ENCODE peak calls at places on chromosomes 2 and 18, in nine cellular contexts. One of them, this sample, is unnamed.

GRCh38 chr2:10283106-10284062 is 19.3 kb upstream of the HPCAL1 start:
- DNase-seq in choroid plexus epithelial cell: peak; percentile 51
- DNase-seq in transverse colon: no peak
- DNase-seq in psoas muscle: peak; percentile 60
- DNase-seq in H9: no peak
- DNase-seq in pancreas: peak; percentile 67
- DNase-seq in fibroblast of pulmonary artery: peak; percentile 48
- DNase-seq in GM13976: no peak
- DNase-seq in mesothelial cell of epicardium: no peak
- DNase-seq in this sample: no peak

GRCh38 chr18:45386256-45386655 is 229.0 kb upstream of the SLC14A2 start:
- DNase-seq in choroid plexus epithelial cell: peak; percentile 36
- DNase-seq in transverse colon: peak; percentile 24
- DNase-seq in psoas muscle: no peak
- DNase-seq in H9: peak; percentile 71
- DNase-seq in pancreas: no peak
- DNase-seq in fibroblast of pulmonary artery: peak; percentile 24
- DNase-seq in GM13976: peak; percentile 14
- DNase-seq in mesothelial cell of epicardium: peak; percentile 54
- DNase-seq in this sample: no peak

GRCh38 chr2:1162768-1163584 is 212.3 kb downstream of the SNTG2 start:
- DNase-seq in choroid plexus epithelial cell: peak; percentile 42
- DNase-seq in transverse colon: no peak
- DNase-seq in psoas muscle: no peak
- DNase-seq in H9: no peak
- DNase-seq in pancreas: no peak
- DNase-seq in fibroblast of pulmonary artery: no peak
- DNase-seq in GM13976: no peak
- DNase-seq in mesothelial cell of epicardium: no peak
- DNase-seq in this sample: no peak

GRCh38 chr2:219720956-219721355 is 93.5 kb downstream of the SLC4A3 start:
- DNase-seq in choroid plexus epithelial cell: no peak
- DNase-seq in transverse colon: no peak
- DNase-seq in psoas muscle: no peak
- DNase-seq in H9: no peak
- DNase-seq in pancreas: no peak
- DNase-seq in fibroblast of pulmonary artery: no peak
- DNase-seq in GM13976: no peak
- DNase-seq in mesothelial cell of epicardium: no peak
- DNase-seq in this sample: no peak

GRCh38 chr2:239114119-239114581 is 266.3 kb downstream of the TWIST2 start:
- DNase-seq in choroid plexus epithelial cell: peak; percentile 48
- DNase-seq in transverse colon: no peak
- DNase-seq in psoas muscle: no peak
- DNase-seq in H9: no peak
- DNase-seq in pancreas: peak; percentile 61
- DNase-seq in fibroblast of pulmonary artery: peak; percentile 44
- DNase-seq in GM13976: no peak
- DNase-seq in mesothelial cell of epicardium: no peak
- DNase-seq in this sample: no peak

GRCh38 chr18:54479365-54479764 is 111.7 kb upstream of the DYNAP start:
- DNase-seq in choroid plexus epithelial cell: no peak
- DNase-seq in transverse colon: no peak
- DNase-seq in psoas muscle: no peak
- DNase-seq in H9: no peak
- DNase-seq in pancreas: no peak
- DNase-seq in fibroblast of pulmonary artery: no peak
- DNase-seq in GM13976: no peak
- DNase-seq in mesothelial cell of epicardium: no peak
- DNase-seq in this sample: no peak

GRCh38 chr18:23992119-23992940 is 22.2 kb upstream of the TTC39C start:
- DNase-seq in choroid plexus epithelial cell: no peak
- DNase-seq in transverse colon: no peak
- DNase-seq in psoas muscle: no peak
- DNase-seq in H9: no peak
- DNase-seq in pancreas: no peak
- DNase-seq in fibroblast of pulmonary artery: no peak
- DNase-seq in GM13976: no peak
- DNase-seq in mesothelial cell of epicardium: no peak
- DNase-seq in this sample: peak; percentile 77

GRCh38 chr2:95721726-95722125 is 129.9 kb downstream of the TRIM43 start:
- DNase-seq in choroid plexus epithelial cell: no peak
- DNase-seq in transverse colon: no peak
- DNase-seq in psoas muscle: no peak
- DNase-seq in H9: no peak
- DNase-seq in pancreas: no peak
- DNase-seq in fibroblast of pulmonary artery: no peak
- DNase-seq in GM13976: no peak
- DNase-seq in mesothelial cell of epicardium: no peak
- DNase-seq in this sample: no peak

GRCh38 chr2:30680121-30680520 is 127.1 kb downstream of the CAPN13 start:
- DNase-seq in choroid plexus epithelial cell: no peak
- DNase-seq in transverse colon: no peak
- DNase-seq in psoas muscle: no peak
- DNase-seq in H9: no peak
- DNase-seq in pancreas: no peak
- DNase-seq in fibroblast of pulmonary artery: no peak
- DNase-seq in GM13976: no peak
- DNase-seq in mesothelial cell of epicardium: peak; percentile 5
- DNase-seq in this sample: no peak

GRCh38 chr2:138433995-138434991 is 67.3 kb upstream of the SPOPL start:
- DNase-seq in choroid plexus epithelial cell: peak; percentile 16
- DNase-seq in transverse colon: no peak
- DNase-seq in psoas muscle: no peak
- DNase-seq in H9: no peak
- DNase-seq in pancreas: no peak
- DNase-seq in fibroblast of pulmonary artery: peak; percentile 13
- DNase-seq in GM13976: no peak
- DNase-seq in mesothelial cell of epicardium: no peak
- DNase-seq in this sample: no peak

GRCh38 chr18:30086351-30086750 is 956.2 kb downstream of the DSC3 start:
- DNase-seq in choroid plexus epithelial cell: no peak
- DNase-seq in transverse colon: no peak
- DNase-seq in psoas muscle: no peak
- DNase-seq in H9: no peak
- DNase-seq in pancreas: no peak
- DNase-seq in fibroblast of pulmonary artery: no peak
- DNase-seq in GM13976: no peak
- DNase-seq in mesothelial cell of epicardium: no peak
- DNase-seq in this sample: no peak

GRCh38 chr2:118148809-118149208 is 60.5 kb downstream of the INSIG2 start:
- DNase-seq in choroid plexus epithelial cell: peak; percentile 4
- DNase-seq in transverse colon: no peak
- DNase-seq in psoas muscle: no peak
- DNase-seq in H9: no peak
- DNase-seq in pancreas: no peak
- DNase-seq in fibroblast of pulmonary artery: peak; percentile 1
- DNase-seq in GM13976: no peak
- DNase-seq in mesothelial cell of epicardium: no peak
- DNase-seq in this sample: no peak

GRCh38 chr2:31239842-31240198 is 5.9 kb downstream of the EHD3 start:
- DNase-seq in choroid plexus epithelial cell: peak; percentile 75
- DNase-seq in transverse colon: no peak
- DNase-seq in psoas muscle: peak; percentile 73
- DNase-seq in H9: peak; percentile 29
- DNase-seq in pancreas: no peak
- DNase-seq in fibroblast of pulmonary artery: peak; percentile 58
- DNase-seq in GM13976: no peak
- DNase-seq in mesothelial cell of epicardium: no peak
- DNase-seq in this sample: no peak

GRCh38 chr2:201795608-201796477 is 10.5 kb upstream of the CDK15 start:
- DNase-seq in choroid plexus epithelial cell: peak; percentile 74
- DNase-seq in transverse colon: no peak
- DNase-seq in psoas muscle: no peak
- DNase-seq in H9: peak; percentile 48
- DNase-seq in pancreas: no peak
- DNase-seq in fibroblast of pulmonary artery: peak; percentile 62
- DNase-seq in GM13976: peak; percentile 63
- DNase-seq in mesothelial cell of epicardium: no peak
- DNase-seq in this sample: no peak

GRCh38 chr2:98601532-98602132 is 6.7 kb downstream of the COA5 start:
- DNase-seq in choroid plexus epithelial cell: peak; percentile 75
- DNase-seq in transverse colon: no peak
- DNase-seq in psoas muscle: no peak
- DNase-seq in H9: peak; percentile 57
- DNase-seq in pancreas: no peak
- DNase-seq in fibroblast of pulmonary artery: peak; percentile 60
- DNase-seq in GM13976: peak; percentile 50
- DNase-seq in mesothelial cell of epicardium: no peak
- DNase-seq in this sample: no peak

GRCh38 chr18:58316400-58316942 is 272.4 kb downstream of the NEDD4L start:
- DNase-seq in choroid plexus epithelial cell: no peak
- DNase-seq in transverse colon: no peak
- DNase-seq in psoas muscle: no peak
- DNase-seq in H9: no peak
- DNase-seq in pancreas: no peak
- DNase-seq in fibroblast of pulmonary artery: no peak
- DNase-seq in GM13976: no peak
- DNase-seq in mesothelial cell of epicardium: no peak
- DNase-seq in this sample: no peak

GRCh38 chr2:10042301-10043161 is 819 bp upstream of the KLF11 start:
- DNase-seq in choroid plexus epithelial cell: peak; percentile 80
- DNase-seq in transverse colon: peak; percentile 75
- DNase-seq in psoas muscle: peak; percentile 88
- DNase-seq in H9: peak; percentile 87
- DNase-seq in pancreas: peak; percentile 89
- DNase-seq in fibroblast of pulmonary artery: peak; percentile 81
- DNase-seq in GM13976: no peak
- DNase-seq in mesothelial cell of epicardium: peak; percentile 42
- DNase-seq in this sample: no peak

GRCh38 chr2:100832885-100833284 is 12.9 kb downstream of the NPAS2 start:
- DNase-seq in choroid plexus epithelial cell: peak; percentile 37
- DNase-seq in transverse colon: peak; percentile 68
- DNase-seq in psoas muscle: no peak
- DNase-seq in H9: no peak
- DNase-seq in pancreas: no peak
- DNase-seq in fibroblast of pulmonary artery: no peak
- DNase-seq in GM13976: no peak
- DNase-seq in mesothelial cell of epicardium: no peak
- DNase-seq in this sample: no peak

DNA sequence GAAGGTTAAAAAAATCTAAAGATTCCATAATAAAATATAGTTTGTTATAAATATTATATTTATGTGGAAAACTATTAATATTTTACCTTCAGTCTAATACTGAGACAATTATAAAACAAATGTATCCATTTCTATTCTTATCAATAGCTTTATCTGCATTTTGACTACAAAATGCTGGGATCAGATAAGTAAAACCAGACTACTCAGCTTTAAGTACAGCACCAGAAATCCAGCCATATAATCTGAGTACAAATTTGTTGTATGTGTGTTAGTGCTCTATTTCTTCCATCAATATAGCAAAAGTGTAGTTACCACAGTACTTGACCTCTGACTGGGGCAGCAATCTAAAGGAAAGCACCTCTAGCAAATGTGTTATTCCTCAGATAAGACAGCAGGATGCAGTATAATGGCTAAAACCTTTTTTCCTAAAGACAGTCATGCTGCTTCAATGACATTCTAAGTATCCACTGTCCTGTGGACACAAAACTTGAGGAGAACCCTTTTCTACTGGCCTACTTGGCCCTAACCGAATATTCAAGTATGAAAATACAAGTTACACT is 68.1 kb downstream of the OLA1 start:
- DNase-seq in choroid plexus epithelial cell: peak; percentile 36
- DNase-seq in transverse colon: no peak
- DNase-seq in psoas muscle: no peak
- DNase-seq in H9: no peak
- DNase-seq in pancreas: no peak
- DNase-seq in fibroblast of pulmonary artery: no peak
- DNase-seq in GM13976: no peak
- DNase-seq in mesothelial cell of epicardium: no peak
- DNase-seq in this sample: no peak
- TF ChIP-seq CTCF in choroid plexus epithelial cell: peak; percentile 31
- TF ChIP-seq CTCF in transverse colon: no peak
- TF ChIP-seq CTCF in psoas muscle: no peak
- TF ChIP-seq CTCF in H9: peak; percentile 42
- TF ChIP-seq CTCF in pancreas: no peak
- TF ChIP-seq CTCF in fibroblast of pulmonary artery: peak; percentile 18
- TF ChIP-seq CTCF in GM13976: no peak
- TF ChIP-seq CTCF in mesothelial cell of epicardium: no peak
- TF ChIP-seq CTCF in this sample: peak; percentile 20

GRCh38 chr2:71243548-71244301 is 16.8 kb upstream of the PAIP2B start:
- DNase-seq in choroid plexus epithelial cell: no peak
- DNase-seq in transverse colon: no peak
- DNase-seq in psoas muscle: peak; percentile 26
- DNase-seq in H9: no peak
- DNase-seq in pancreas: no peak
- DNase-seq in fibroblast of pulmonary artery: no peak
- DNase-seq in GM13976: no peak
- DNase-seq in mesothelial cell of epicardium: no peak
- DNase-seq in this sample: no peak
- TF ChIP-seq CTCF in choroid plexus epithelial cell: no peak
- TF ChIP-seq CTCF in transverse colon: no peak
- TF ChIP-seq CTCF in psoas muscle: no peak
- TF ChIP-seq CTCF in H9: no peak
- TF ChIP-seq CTCF in pancreas: no peak
- TF ChIP-seq CTCF in fibroblast of pulmonary artery: no peak
- TF ChIP-seq CTCF in GM13976: no peak
- TF ChIP-seq CTCF in mesothelial cell of epicardium: no peak
- TF ChIP-seq CTCF in this sample: no peak

GRCh38 chr2:42361728-42362298 is 796 bp upstream of the COX7A2L start:
- DNase-seq in choroid plexus epithelial cell: no peak
- DNase-seq in transverse colon: no peak
- DNase-seq in psoas muscle: no peak
- DNase-seq in H9: no peak
- DNase-seq in pancreas: no peak
- DNase-seq in fibroblast of pulmonary artery: no peak
- DNase-seq in GM13976: no peak
- DNase-seq in mesothelial cell of epicardium: no peak
- DNase-seq in this sample: no peak
- TF ChIP-seq CTCF in choroid plexus epithelial cell: no peak
- TF ChIP-seq CTCF in transverse colon: no peak
- TF ChIP-seq CTCF in psoas muscle: no peak
- TF ChIP-seq CTCF in H9: no peak
- TF ChIP-seq CTCF in pancreas: no peak
- TF ChIP-seq CTCF in fibroblast of pulmonary artery: no peak
- TF ChIP-seq CTCF in GM13976: no peak
- TF ChIP-seq CTCF in mesothelial cell of epicardium: no peak
- TF ChIP-seq CTCF in this sample: peak; percentile 25

DNA sequence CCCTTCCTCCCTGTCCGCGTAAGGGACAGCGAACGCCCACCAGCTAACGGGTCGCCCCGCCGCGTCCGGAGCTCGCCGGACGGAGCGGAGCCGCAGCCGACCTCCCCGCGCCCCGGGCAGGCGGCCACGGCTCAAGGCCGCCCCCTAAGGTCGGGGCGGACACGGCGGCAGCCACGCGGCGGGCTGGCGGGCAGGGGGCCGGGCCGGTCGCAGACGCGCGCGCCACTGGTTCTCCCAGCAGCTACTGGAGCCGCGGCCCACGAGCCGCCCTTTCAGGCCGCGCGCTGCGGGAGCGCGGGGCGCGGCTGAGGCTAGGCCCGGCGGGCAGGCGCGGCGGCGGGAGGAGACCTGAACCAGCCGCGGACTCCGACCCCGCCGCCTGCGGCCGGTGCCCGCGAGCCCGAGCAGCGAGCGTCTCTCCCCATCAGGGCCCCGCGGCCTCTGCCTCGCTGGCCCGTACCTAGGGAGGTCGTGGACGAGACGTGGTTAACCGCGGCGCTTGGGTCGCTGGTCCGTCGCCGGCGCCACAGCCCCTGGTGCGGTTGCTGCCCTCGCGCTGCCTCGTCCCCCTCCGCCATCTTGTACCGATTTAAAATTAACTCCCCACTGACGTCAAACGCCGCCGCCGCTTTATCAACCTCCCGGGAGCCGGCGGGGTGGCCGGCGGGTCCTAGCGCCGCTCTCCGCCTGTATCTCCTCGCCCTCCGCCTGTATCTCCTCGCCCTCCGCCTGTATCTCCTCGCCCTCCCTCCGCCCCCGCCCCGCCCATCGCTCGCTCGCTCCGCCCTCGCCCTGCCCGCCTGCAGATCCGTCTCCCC is at the start of gene ATL2:
- DNase-seq in choroid plexus epithelial cell: peak; percentile 96
- DNase-seq in transverse colon: peak; percentile 98
- DNase-seq in psoas muscle: peak; percentile 96
- DNase-seq in H9: peak; percentile 98
- DNase-seq in pancreas: peak; percentile 97
- DNase-seq in fibroblast of pulmonary artery: peak; percentile 95
- DNase-seq in GM13976: peak; percentile 95
- DNase-seq in mesothelial cell of epicardium: peak; percentile 91
- DNase-seq in this sample: peak; percentile 94
- TF ChIP-seq CTCF in choroid plexus epithelial cell: no peak
- TF ChIP-seq CTCF in transverse colon: peak; percentile 23
- TF ChIP-seq CTCF in psoas muscle: peak; percentile 69
- TF ChIP-seq CTCF in H9: peak; percentile 55
- TF ChIP-seq CTCF in pancreas: peak; percentile 44
- TF ChIP-seq CTCF in fibroblast of pulmonary artery: no peak
- TF ChIP-seq CTCF in GM13976: peak; percentile 80
- TF ChIP-seq CTCF in mesothelial cell of epicardium: no peak
- TF ChIP-seq CTCF in this sample: peak; percentile 85